ENCODE peak calls at places on chromosomes 7 and 10, in six cellular contexts. Q is Caco-2, C is fibroblast of villous mesenchyme, D is heart left ventricle, S is mucosa of descending colon, R is lower lobe of right lung. O is an unnamed sample.

GRCh38 chr10:14574291-14574690 is 200.4 kb downstream of the FAM107B start:
- DNase-seq in S (no peak), Q (no peak), D (no peak), R (no peak), C (peak), O (no peak)

GRCh38 chr10:94076325-94076841 is 82.7 kb downstream of the PLCE1 start:
- DNase-seq in Q (peak), C (peak), S (no peak), D (no peak), R (no peak), O (peak)

GRCh38 chr7:25856056-25856780 is 295.8 kb upstream of the NFE2L3 start:
- DNase-seq in D (no peak), Q (no peak), R (no peak), C (peak), S (no peak), O (peak)

GRCh38 chr10:34397324-34397723 is 417.8 kb downstream of the PARD3 start:
- DNase-seq in D (no peak), S (no peak), R (no peak), Q (no peak), C (peak), O (peak)

GRCh38 chr7:12731775-12732174 is 44.3 kb downstream of the ARL4A start:
- DNase-seq in Q (no peak), S (no peak), D (no peak), R (no peak), C (peak), O (no peak)

GRCh38 chr10:34776090-34776690 is 38.9 kb downstream of the PARD3 start:
- DNase-seq in D (no peak), Q (no peak), C (peak), S (no peak), R (no peak), O (no peak)

GRCh38 chr7:128679920-128680319 is 7.8 kb downstream of the GARIN1A start:
- DNase-seq in Q (no peak), D (no peak), C (no peak), R (no peak), S (no peak), O (no peak)

GRCh38 chr7:108002726-108003590 is at the start of gene LAMB1:
- DNase-seq in C (peak), R (peak), Q (peak), D (peak), S (peak), O (peak)

GRCh38 chr10:84140036-84140379 is 699 bp downstream of the GHITM start:
- DNase-seq in D (no peak), C (peak), Q (peak), S (no peak), R (no peak), O (peak)

GRCh38 chr7:8433477-8434289 is at the start of gene NXPH1:
- DNase-seq in C (no peak), Q (peak), S (no peak), R (no peak), D (peak), O (no peak)

GRCh38 chr10:132122939-132123445 is 57.2 kb downstream of the JAKMIP3 start:
- DNase-seq in Q (no peak), S (peak), R (peak), D (no peak), C (no peak), O (no peak)

GRCh38 chr7:158572000-158572828 is 15.4 kb downstream of the PTPRN2 start:
- DNase-seq in C (no peak), D (no peak), S (peak), R (no peak), Q (no peak), O (peak)

GRCh38 chr10:132471484-132471883 is 66.1 kb upstream of the INPP5A start:
- DNase-seq in Q (no peak), S (no peak), D (peak), C (no peak), R (peak), O (no peak)

GRCh38 chr10:125231116-125231812 is 70.9 kb upstream of the CTBP2 start:
- DNase-seq in R (no peak), S (no peak), D (no peak), Q (peak), C (peak), O (peak)

GRCh38 chr7:113824117-113824823 is 94.5 kb downstream of the PPP1R3A start:
- DNase-seq in S (no peak), C (no peak), D (no peak), R (no peak), Q (no peak), O (no peak)

GRCh38 chr10:36555036-36555435 is 570.4 kb upstream of the ANKRD30A start:
- DNase-seq in Q (no peak), S (no peak), C (no peak), D (no peak), R (no peak), O (no peak)

GRCh38 chr10:79340646-79341244 is 6.5 kb upstream of the PPIF start:
- DNase-seq in Q (no peak), C (no peak), D (no peak), R (no peak), S (no peak), O (no peak)

GRCh38 chr7:42103456-42103855 is 133.6 kb downstream of the GLI3 start:
- DNase-seq in D (no peak), Q (no peak), R (no peak), C (peak), S (no peak), O (peak)

GRCh38 chr10:70098271-70098670 is 34.4 kb downstream of the AIFM2 start:
- DNase-seq in D (no peak), C (no peak), Q (no peak), S (no peak), R (no peak), O (no peak)

GRCh38 chr10:50431791-50432190 is 180.5 kb upstream of the ASAH2 start:
- DNase-seq in C (no peak), D (no peak), S (no peak), Q (no peak), R (no peak), O (peak)

GRCh38 chr7:124171068-124171467 is 138.2 kb upstream of the TMEM229A start:
- DNase-seq in Q (no peak), R (no peak), S (no peak), D (peak), C (peak), O (no peak)

GRCh38 chr7:27641576-27642230 is 21.0 kb downstream of the HIBADH start:
- DNase-seq in C (peak), Q (no peak), D (no peak), R (no peak), S (no peak), O (peak)

DNA sequence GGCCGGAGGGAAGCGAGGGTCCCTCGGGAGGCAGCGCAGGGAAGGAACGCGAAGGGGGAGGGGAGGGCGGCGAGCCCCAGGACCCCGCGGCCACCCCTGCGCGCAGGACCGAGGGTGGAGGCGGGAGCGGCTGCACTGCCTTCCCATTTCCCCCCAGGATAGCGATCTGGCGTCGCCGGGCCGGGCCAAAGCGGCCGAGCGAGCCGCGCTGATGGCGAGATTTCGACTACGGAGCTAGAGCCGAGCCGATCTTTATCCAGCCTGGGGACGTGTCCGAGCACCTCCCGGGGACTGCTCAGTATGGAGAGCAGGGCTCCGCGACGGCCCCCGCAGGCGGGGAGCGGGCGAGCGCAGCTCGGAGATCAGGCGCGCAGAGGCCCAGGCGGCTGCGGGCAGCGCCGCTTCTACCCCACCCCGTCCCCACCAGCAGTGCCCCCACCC is 590 bp upstream of the CRTAC1 start:
- DNase-seq in Q (no peak), C (no peak), R (no peak), D (no peak), S (no peak), O (no peak)
- H3K4me3 ChIP-seq in Q (no peak), C (no peak), R (peak), D (peak), S (no peak), O (no peak)

DNA sequence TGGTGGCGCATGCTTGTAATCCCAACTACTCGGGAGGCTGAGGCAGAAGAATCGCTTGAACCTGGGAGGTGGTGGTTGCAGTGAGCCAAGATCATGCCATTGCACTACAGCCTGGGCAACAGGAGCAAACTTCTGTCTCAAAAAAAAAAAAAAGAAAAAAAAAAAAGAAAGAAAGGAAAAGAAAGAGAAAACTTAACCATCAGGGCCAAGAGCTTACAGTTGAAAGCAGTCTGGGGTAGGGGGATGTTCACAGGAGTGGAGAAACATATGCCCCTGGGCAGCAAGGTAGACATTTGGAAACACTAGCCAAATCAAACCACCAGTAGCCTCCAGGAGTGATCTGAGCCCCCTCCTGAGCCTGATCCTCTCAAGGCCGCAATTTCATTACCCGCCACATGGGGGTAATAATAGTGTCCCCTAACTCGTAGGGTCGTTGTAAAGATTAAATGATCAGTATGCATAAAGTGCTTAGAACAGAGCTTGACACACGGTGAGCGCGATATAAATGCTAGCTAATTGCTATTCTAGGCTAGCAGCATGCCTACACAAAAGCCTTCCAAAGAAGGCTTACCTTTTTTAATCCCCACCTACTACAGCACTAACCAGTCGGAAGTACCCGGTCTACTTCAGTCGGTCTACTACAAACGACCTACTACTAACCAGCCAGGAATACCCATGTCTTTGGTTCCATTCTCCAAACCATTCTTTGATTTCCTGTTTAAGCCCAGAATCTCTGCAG is 274.3 kb upstream of the NEBL start:
- DNase-seq in R (no peak), D (no peak), Q (no peak), S (no peak), C (no peak), O (peak)
- TF ChIP-seq CTCF in R (peak), D (no peak), Q (peak), S (no peak), C (peak), O (peak)

DNA sequence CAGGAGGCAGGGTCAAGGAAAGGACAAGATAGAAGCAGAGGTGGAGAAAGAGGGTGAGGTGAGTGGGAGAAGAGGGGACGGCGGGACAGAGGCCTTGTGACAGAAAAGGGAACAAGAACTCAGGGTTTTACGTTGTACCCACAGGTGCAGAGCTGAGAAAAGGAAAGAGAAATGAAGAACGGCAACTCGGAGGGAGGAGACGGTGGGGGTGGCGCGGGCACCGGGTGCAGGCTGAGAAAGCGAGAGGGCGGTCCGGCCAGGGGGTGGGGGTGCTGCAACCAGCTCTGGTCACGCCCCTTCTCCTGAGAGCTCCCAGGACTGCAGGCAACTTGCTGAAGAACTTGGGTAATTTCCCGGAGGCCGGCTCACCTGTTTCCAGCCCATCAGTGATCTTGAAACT is 65.3 kb downstream of the CARD11 start:
- DNase-seq in S (peak), D (peak), C (no peak), Q (no peak), R (peak), O (no peak)
- H3K4me3 ChIP-seq in S (no peak), D (no peak), C (no peak), Q (no peak), R (peak), O (no peak)

DNA sequence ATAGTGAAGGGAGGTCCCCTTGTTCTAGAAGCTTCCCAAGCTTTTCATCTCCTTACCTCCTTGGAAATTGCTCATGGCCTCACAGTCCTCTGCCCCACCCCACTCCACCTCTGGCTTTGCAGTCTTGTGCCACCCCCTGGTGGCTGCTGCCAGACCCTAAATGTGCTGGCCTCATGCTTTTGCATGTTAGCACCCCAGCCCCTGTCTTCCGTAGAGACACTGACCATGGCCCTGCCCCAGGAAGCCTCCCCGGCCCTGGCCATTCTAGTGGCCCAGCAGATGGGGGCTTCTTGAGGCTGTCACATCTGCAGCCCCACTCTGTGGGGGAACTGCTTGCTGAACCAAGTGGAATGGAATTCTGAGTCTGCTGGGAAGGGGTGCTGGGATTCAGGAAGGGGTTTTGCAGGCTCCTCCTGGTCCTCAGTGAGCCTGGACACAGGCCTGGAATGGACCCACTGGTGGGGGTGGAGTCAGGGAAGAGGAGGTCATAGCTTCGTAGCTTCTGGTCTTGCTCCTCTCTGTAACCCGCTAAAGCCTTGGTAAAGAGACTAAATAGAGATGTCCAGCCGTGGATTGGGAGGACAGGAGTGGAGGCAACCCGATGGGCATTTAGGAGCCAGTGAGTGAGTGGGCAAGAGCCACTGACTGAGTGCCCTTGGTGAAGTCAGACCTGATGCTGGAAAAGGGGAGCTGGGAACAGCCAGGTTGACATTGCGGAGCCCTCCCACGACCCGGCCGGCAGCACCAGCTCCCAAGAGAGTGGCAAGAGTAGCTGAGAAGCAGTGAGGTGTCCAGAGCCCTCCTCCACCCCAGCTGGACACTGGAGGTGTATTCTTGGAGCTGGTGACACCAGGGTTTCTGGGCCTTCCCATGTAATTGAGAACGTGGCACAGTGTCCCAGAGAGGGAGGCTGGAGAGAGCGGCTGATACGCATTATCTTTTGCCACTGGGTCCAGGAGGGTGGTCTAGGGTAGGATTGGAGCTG is 20.9 kb downstream of the RAMP3 start:
- DNase-seq in R (peak), Q (peak), D (peak), S (no peak), C (no peak), O (no peak)
- TF ChIP-seq CTCF in R (no peak), Q (peak), D (no peak), S (no peak), C (no peak), O (no peak)

GRCh38 chr7:24587853-24588252 is 14.6 kb downstream of the PALS2 start:
- DNase-seq in Q (peak), S (no peak), C (peak), D (no peak), R (no peak), O (no peak)
- H3K4me3 ChIP-seq in Q (no peak), S (no peak), C (no peak), D (no peak), R (no peak), O (no peak)

GRCh38 chr7:4225352-4225751 is 456.7 kb upstream of the FOXK1 start:
- DNase-seq in C (no peak), R (peak), Q (no peak), D (peak), S (no peak), O (no peak)
- TF ChIP-seq CTCF in C (no peak), R (no peak), Q (no peak), D (no peak), S (no peak), O (no peak)

GRCh38 chr7:110669410-110669809 is 421.5 kb upstream of the LRRN3 start:
- DNase-seq in C (no peak), S (no peak), D (no peak), Q (no peak), R (no peak), O (no peak)
- H3K4me3 ChIP-seq in C (no peak), S (no peak), D (no peak), Q (no peak), R (no peak), O (no peak)

GRCh38 chr10:62082270-62082669 is 180.8 kb downstream of the ARID5B start:
- DNase-seq in D (no peak), S (no peak), Q (no peak), C (no peak), R (no peak), O (no peak)

GRCh38 chr10:62080905-62081304 is 179.4 kb downstream of the ARID5B start:
- DNase-seq in S (no peak), C (no peak), Q (no peak), D (no peak), R (no peak), O (no peak)

GRCh38 chr10:62079885-62080559 is 178.5 kb downstream of the ARID5B start:
- DNase-seq in D (no peak), Q (no peak), S (no peak), C (no peak), R (no peak), O (no peak)

GRCh38 chr10:62082729-62083412 is 181.4 kb downstream of the ARID5B start:
- DNase-seq in D (no peak), R (no peak), S (no peak), C (peak), Q (no peak), O (peak)

GRCh38 chr10:62081322-62081945 is 179.9 kb downstream of the ARID5B start:
- DNase-seq in Q (no peak), R (no peak), C (peak), S (no peak), D (no peak), O (peak)
- TF ChIP-seq CTCF in Q (no peak), R (no peak), C (no peak), S (no peak), D (no peak), O (no peak)

GRCh38 chr7:150371131-150371995 is 2.7 kb downstream of the REPIN1 start:
- DNase-seq in C (no peak), S (no peak), D (no peak), Q (no peak), R (no peak), O (no peak)

GRCh38 chr7:150369740-150370501 is 1.3 kb downstream of the REPIN1 start:
- DNase-seq in D (no peak), S (no peak), R (no peak), C (no peak), Q (no peak), O (no peak)

GRCh38 chr7:150371996-150372270 is 3.3 kb downstream of the REPIN1 start:
- DNase-seq in D (no peak), C (no peak), R (no peak), S (no peak), Q (no peak), O (no peak)

GRCh38 chr7:150368884-150369739 is 490 bp downstream of the REPIN1 start:
- DNase-seq in R (peak), D (peak), S (peak), Q (peak), C (peak), O (peak)

DNA sequence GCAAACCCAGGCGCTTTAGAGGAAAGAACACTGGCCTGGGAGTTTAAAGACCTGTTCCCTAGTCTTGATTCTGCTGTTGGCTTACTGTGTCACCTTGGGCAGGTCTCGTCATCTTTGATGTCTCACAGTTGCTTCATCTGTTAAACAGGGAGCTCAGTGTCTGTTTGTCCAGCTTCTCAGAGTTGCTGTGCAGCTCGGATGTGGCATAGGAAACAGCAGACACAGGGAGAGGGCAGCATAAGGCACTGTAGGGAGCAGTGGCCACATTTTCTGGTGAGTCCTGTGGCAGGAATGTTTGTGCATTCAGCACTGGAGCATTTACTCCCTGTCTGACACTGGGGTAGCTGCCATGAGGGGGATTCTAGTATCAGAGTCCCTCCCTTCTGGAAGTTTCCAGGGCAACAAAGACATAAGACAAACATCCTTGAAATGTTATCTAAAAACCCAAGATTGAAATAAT is 2.0 kb downstream of the REPIN1 start:
- DNase-seq in R (no peak), Q (no peak), C (no peak), S (peak), D (no peak), O (no peak)
- H3K4me3 ChIP-seq in R (no peak), Q (no peak), C (peak), S (no peak), D (no peak), O (no peak)

GRCh38 chr7:38907066-38907465 is 1.9 kb downstream of the VPS41 start:
- DNase-seq in C (no peak), Q (no peak), R (no peak), S (no peak), D (no peak), O (no peak)

GRCh38 chr7:38905026-38905759 is 3.8 kb downstream of the VPS41 start:
- DNase-seq in S (no peak), D (no peak), Q (no peak), C (peak), R (no peak), O (no peak)

GRCh38 chr7:38908759-38909335 is at the start of gene VPS41:
- DNase-seq in R (peak), C (peak), S (peak), D (peak), Q (peak), O (peak)

DNA sequence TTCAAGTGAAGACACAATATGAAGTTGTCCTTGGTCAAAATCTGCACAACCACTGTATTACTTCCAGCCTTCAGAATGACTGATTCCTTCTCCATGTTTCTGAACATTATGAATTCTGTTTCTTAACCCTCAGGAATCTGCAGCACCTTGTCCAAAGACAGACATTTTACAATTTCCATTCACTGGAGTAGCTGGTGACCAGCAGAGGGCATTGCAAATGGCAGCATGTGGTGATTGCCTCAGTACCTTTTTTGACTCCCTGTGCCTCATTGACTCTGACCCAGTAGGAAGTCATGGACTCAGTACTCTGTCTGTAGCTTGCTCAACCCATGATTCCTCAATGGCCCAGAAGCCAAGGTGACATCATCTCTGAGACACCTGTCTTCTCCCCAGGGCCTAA is 879 bp upstream of the VPS41 start:
- DNase-seq in R (no peak), C (no peak), D (no peak), S (no peak), Q (no peak), O (no peak)
- TF ChIP-seq CTCF in R (no peak), C (peak), D (no peak), S (no peak), Q (no peak), O (no peak)